ENCODE peak calls at places on chromosome 4, in seven cellular contexts. One of them, this sample, is unnamed.

GRCh38 chr4:188988131-188988530 is 848.9 kb downstream of the TRIML1 start:
- DNase-seq in HCT116: no peak
- DNase-seq in H1: no peak
- DNase-seq in SK-N-SH: no peak
- DNase-seq in K562: no peak
- DNase-seq in HepG2: no peak
- DNase-seq in GM12878: no peak
- DNase-seq in this sample: no peak

GRCh38 chr4:17027495-17027894 is 129.1 kb upstream of the LDB2 start:
- DNase-seq in HCT116: peak; percentile 73
- DNase-seq in H1: no peak
- DNase-seq in SK-N-SH: no peak
- DNase-seq in K562: no peak
- DNase-seq in HepG2: no peak
- DNase-seq in GM12878: no peak
- DNase-seq in this sample: no peak

GRCh38 chr4:105859233-105859632 is 36.0 kb upstream of the NPNT start:
- DNase-seq in HCT116: peak; percentile 26
- DNase-seq in H1: no peak
- DNase-seq in SK-N-SH: no peak
- DNase-seq in K562: no peak
- DNase-seq in HepG2: peak; percentile 13
- DNase-seq in GM12878: peak; percentile 9
- DNase-seq in this sample: peak; percentile 1

GRCh38 chr4:100849319-100849718 is 331.5 kb upstream of the EMCN start:
- DNase-seq in HCT116: no peak
- DNase-seq in H1: no peak
- DNase-seq in SK-N-SH: no peak
- DNase-seq in K562: no peak
- DNase-seq in HepG2: no peak
- DNase-seq in GM12878: no peak
- DNase-seq in this sample: no peak

GRCh38 chr4:124883642-124884041 is 171.1 kb upstream of the ANKRD50 start:
- DNase-seq in HCT116: no peak
- DNase-seq in H1: no peak
- DNase-seq in SK-N-SH: no peak
- DNase-seq in K562: no peak
- DNase-seq in HepG2: no peak
- DNase-seq in GM12878: no peak
- DNase-seq in this sample: no peak

GRCh38 chr4:39048291-39048690 is 13.7 kb upstream of the KLHL5 start:
- DNase-seq in HCT116: no peak
- DNase-seq in H1: no peak
- DNase-seq in SK-N-SH: no peak
- DNase-seq in K562: no peak
- DNase-seq in HepG2: no peak
- DNase-seq in GM12878: no peak
- DNase-seq in this sample: no peak

GRCh38 chr4:83548151-83548905 is 12.4 kb downstream of the GPAT3 start:
- DNase-seq in HCT116: peak; percentile 99
- DNase-seq in H1: peak; percentile 56
- DNase-seq in SK-N-SH: no peak
- DNase-seq in K562: peak; percentile 89
- DNase-seq in HepG2: peak; percentile 88
- DNase-seq in GM12878: peak; percentile 83
- DNase-seq in this sample: peak; percentile 29

GRCh38 chr4:188930822-188931221 is 791.6 kb downstream of the TRIML1 start:
- DNase-seq in HCT116: peak; percentile 15
- DNase-seq in H1: no peak
- DNase-seq in SK-N-SH: no peak
- DNase-seq in K562: no peak
- DNase-seq in HepG2: no peak
- DNase-seq in GM12878: no peak
- DNase-seq in this sample: no peak

GRCh38 chr4:93646225-93646930 is 182.2 kb upstream of the ATOH1 start:
- DNase-seq in HCT116: no peak
- DNase-seq in H1: no peak
- DNase-seq in SK-N-SH: no peak
- DNase-seq in K562: no peak
- DNase-seq in HepG2: no peak
- DNase-seq in GM12878: no peak
- DNase-seq in this sample: no peak

GRCh38 chr4:52837716-52838558 is 24.2 kb upstream of the RASL11B start:
- DNase-seq in HCT116: no peak
- DNase-seq in H1: no peak
- DNase-seq in SK-N-SH: no peak
- DNase-seq in K562: no peak
- DNase-seq in HepG2: peak; percentile 31
- DNase-seq in GM12878: no peak
- DNase-seq in this sample: no peak

GRCh38 chr4:108060164-108060563 is 70.5 kb downstream of the HADH start:
- DNase-seq in HCT116: peak; percentile 41
- DNase-seq in H1: no peak
- DNase-seq in SK-N-SH: peak; percentile 54
- DNase-seq in K562: peak; percentile 35
- DNase-seq in HepG2: peak; percentile 2
- DNase-seq in GM12878: no peak
- DNase-seq in this sample: peak; percentile 75

GRCh38 chr4:151833174-151833573 is 72.4 kb upstream of the GATB start:
- DNase-seq in HCT116: no peak
- DNase-seq in H1: no peak
- DNase-seq in SK-N-SH: no peak
- DNase-seq in K562: no peak
- DNase-seq in HepG2: no peak
- DNase-seq in GM12878: no peak
- DNase-seq in this sample: no peak

GRCh38 chr4:39062094-39062493 is at the start of gene KLHL5:
- DNase-seq in HCT116: no peak
- DNase-seq in H1: no peak
- DNase-seq in SK-N-SH: peak; percentile 52
- DNase-seq in K562: no peak
- DNase-seq in HepG2: no peak
- DNase-seq in GM12878: no peak
- DNase-seq in this sample: no peak

GRCh38 chr4:127240721-127241120 is 392.0 kb upstream of the INTU start:
- DNase-seq in HCT116: no peak
- DNase-seq in H1: no peak
- DNase-seq in SK-N-SH: no peak
- DNase-seq in K562: no peak
- DNase-seq in HepG2: no peak
- DNase-seq in GM12878: no peak
- DNase-seq in this sample: no peak

GRCh38 chr4:144754562-144755410 is 108.8 kb downstream of the HHIP start:
- DNase-seq in HCT116: peak; percentile 19
- DNase-seq in H1: no peak
- DNase-seq in SK-N-SH: no peak
- DNase-seq in K562: no peak
- DNase-seq in HepG2: no peak
- DNase-seq in GM12878: no peak
- DNase-seq in this sample: peak; percentile 24

GRCh38 chr4:54781771-54782170 is 124.0 kb downstream of the KIT start:
- DNase-seq in HCT116: no peak
- DNase-seq in H1: no peak
- DNase-seq in SK-N-SH: no peak
- DNase-seq in K562: no peak
- DNase-seq in HepG2: no peak
- DNase-seq in GM12878: no peak
- DNase-seq in this sample: no peak

GRCh38 chr4:182384496-182385155 is 141.4 kb downstream of the TENM3 start:
- DNase-seq in HCT116: no peak
- DNase-seq in H1: no peak
- DNase-seq in SK-N-SH: no peak
- DNase-seq in K562: no peak
- DNase-seq in HepG2: no peak
- DNase-seq in GM12878: no peak
- DNase-seq in this sample: no peak

GRCh38 chr4:94764069-94764468 is 6.3 kb downstream of the BMPR1B start:
- DNase-seq in HCT116: no peak
- DNase-seq in H1: no peak
- DNase-seq in SK-N-SH: no peak
- DNase-seq in K562: no peak
- DNase-seq in HepG2: no peak
- DNase-seq in GM12878: no peak
- DNase-seq in this sample: no peak

GRCh38 chr4:94763500-94763899 is 5.7 kb downstream of the BMPR1B start:
- DNase-seq in HCT116: no peak
- DNase-seq in H1: no peak
- DNase-seq in SK-N-SH: no peak
- DNase-seq in K562: no peak
- DNase-seq in HepG2: no peak
- DNase-seq in GM12878: no peak
- DNase-seq in this sample: no peak

GRCh38 chr4:94765174-94765573 is 7.4 kb downstream of the BMPR1B start:
- DNase-seq in HCT116: no peak
- DNase-seq in H1: no peak
- DNase-seq in SK-N-SH: no peak
- DNase-seq in K562: no peak
- DNase-seq in HepG2: no peak
- DNase-seq in GM12878: no peak
- DNase-seq in this sample: no peak

GRCh38 chr4:94762326-94762725 is 4.6 kb downstream of the BMPR1B start:
- DNase-seq in HCT116: no peak
- DNase-seq in H1: no peak
- DNase-seq in SK-N-SH: no peak
- DNase-seq in K562: no peak
- DNase-seq in HepG2: no peak
- DNase-seq in GM12878: no peak
- DNase-seq in this sample: no peak

GRCh38 chr4:94763005-94763404 is 5.2 kb downstream of the BMPR1B start:
- DNase-seq in HCT116: no peak
- DNase-seq in H1: no peak
- DNase-seq in SK-N-SH: no peak
- DNase-seq in K562: no peak
- DNase-seq in HepG2: no peak
- DNase-seq in GM12878: no peak
- DNase-seq in this sample: no peak
- TF ChIP-seq JUND in HCT116: no peak
- TF ChIP-seq JUND in H1: no peak
- TF ChIP-seq JUND in SK-N-SH: no peak
- TF ChIP-seq JUND in K562: no peak
- TF ChIP-seq JUND in HepG2: no peak
- TF ChIP-seq JUND in GM12878: no peak
- TF ChIP-seq JUND in this sample: no peak

GRCh38 chr4:173489514-173489913 is 40.5 kb downstream of the HAND2 start:
- DNase-seq in HCT116: no peak
- DNase-seq in H1: no peak
- DNase-seq in SK-N-SH: no peak
- DNase-seq in K562: no peak
- DNase-seq in HepG2: no peak
- DNase-seq in GM12878: no peak
- DNase-seq in this sample: no peak

GRCh38 chr4:173490256-173490655 is 39.8 kb downstream of the HAND2 start:
- DNase-seq in HCT116: no peak
- DNase-seq in H1: no peak
- DNase-seq in SK-N-SH: no peak
- DNase-seq in K562: no peak
- DNase-seq in HepG2: no peak
- DNase-seq in GM12878: no peak
- DNase-seq in this sample: no peak

GRCh38 chr4:173493041-173493440 is 37.0 kb downstream of the HAND2 start:
- DNase-seq in HCT116: no peak
- DNase-seq in H1: no peak
- DNase-seq in SK-N-SH: no peak
- DNase-seq in K562: no peak
- DNase-seq in HepG2: no peak
- DNase-seq in GM12878: no peak
- DNase-seq in this sample: no peak

GRCh38 chr4:173492315-173492714 is 37.7 kb downstream of the HAND2 start:
- DNase-seq in HCT116: no peak
- DNase-seq in H1: no peak
- DNase-seq in SK-N-SH: no peak
- DNase-seq in K562: no peak
- DNase-seq in HepG2: no peak
- DNase-seq in GM12878: no peak
- DNase-seq in this sample: no peak

DNA sequence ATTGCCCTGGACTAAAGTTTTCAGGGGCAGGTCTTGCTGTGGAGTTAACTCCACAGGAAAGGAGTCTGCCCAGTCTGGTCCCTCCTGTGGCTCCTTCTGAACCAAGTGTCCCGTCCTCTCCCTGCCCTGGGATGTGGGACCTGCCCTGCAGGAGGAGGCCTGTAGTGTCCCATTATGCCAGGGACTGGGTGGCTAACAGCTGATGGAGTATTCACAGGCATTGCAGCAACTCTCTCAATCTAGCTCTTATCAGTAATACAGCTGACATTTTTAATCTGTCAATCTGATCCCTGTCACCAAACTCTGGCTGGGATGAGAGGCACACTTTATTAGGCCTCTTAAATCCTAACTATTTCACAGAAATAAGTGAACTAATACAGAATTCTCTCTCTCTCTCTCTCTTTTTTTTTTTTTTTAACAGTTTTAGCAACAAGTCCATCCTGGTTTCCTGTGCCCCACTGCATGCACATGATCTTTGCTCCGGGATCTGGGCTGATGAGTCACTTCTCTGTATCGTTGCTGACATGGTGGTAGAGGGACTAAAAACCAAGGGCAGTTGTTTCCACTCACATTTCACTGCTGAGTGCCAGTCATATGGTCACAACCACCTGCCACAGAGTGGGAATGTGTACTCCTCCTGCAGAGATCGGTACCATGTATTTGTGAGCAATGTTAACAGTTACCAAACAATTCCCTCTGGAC is 39.1 kb downstream of the HAND2 start:
- DNase-seq in HCT116: no peak
- DNase-seq in H1: no peak
- DNase-seq in SK-N-SH: no peak
- DNase-seq in K562: no peak
- DNase-seq in HepG2: peak; percentile 68
- DNase-seq in GM12878: no peak
- DNase-seq in this sample: no peak
- TF ChIP-seq JUND in HCT116: no peak
- TF ChIP-seq JUND in H1: no peak
- TF ChIP-seq JUND in SK-N-SH: peak; percentile 80
- TF ChIP-seq JUND in K562: peak; percentile 46
- TF ChIP-seq JUND in HepG2: peak; percentile 81
- TF ChIP-seq JUND in GM12878: no peak
- TF ChIP-seq JUND in this sample: no peak

DNA sequence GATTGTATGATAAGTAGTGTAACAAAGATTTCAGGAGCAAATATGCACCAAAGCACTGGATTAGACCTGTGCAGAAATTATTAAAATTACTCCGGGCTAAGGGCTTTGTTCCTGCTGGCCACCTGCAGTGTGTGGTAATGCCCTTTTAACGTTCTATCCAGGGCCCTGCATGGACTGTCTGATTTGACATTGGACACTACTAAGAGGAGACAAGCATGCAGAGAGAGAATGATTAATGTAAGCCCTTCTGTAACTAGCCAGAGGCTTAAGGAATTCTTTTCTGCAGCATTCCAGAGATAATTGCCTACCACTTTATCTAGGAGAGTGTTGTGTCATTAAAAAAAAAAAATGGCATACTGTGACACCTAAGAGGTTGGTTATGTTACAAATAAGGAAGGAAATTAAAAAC is 117.0 kb downstream of the PCDH7 start:
- DNase-seq in HCT116: peak; percentile 81
- DNase-seq in H1: no peak
- DNase-seq in SK-N-SH: no peak
- DNase-seq in K562: no peak
- DNase-seq in HepG2: no peak
- DNase-seq in GM12878: no peak
- DNase-seq in this sample: peak; percentile 1
- TF ChIP-seq JUND in HCT116: peak; percentile 43
- TF ChIP-seq JUND in H1: no peak
- TF ChIP-seq JUND in SK-N-SH: no peak
- TF ChIP-seq JUND in K562: no peak
- TF ChIP-seq JUND in HepG2: no peak
- TF ChIP-seq JUND in GM12878: no peak
- TF ChIP-seq JUND in this sample: no peak

GRCh38 chr4:116866116-116866515 is 219.3 kb downstream of the TRAM1L1 start:
- DNase-seq in HCT116: no peak
- DNase-seq in H1: no peak
- DNase-seq in SK-N-SH: no peak
- DNase-seq in K562: no peak
- DNase-seq in HepG2: no peak
- DNase-seq in GM12878: no peak
- DNase-seq in this sample: no peak
- TF ChIP-seq JUND in HCT116: no peak
- TF ChIP-seq JUND in H1: no peak
- TF ChIP-seq JUND in SK-N-SH: no peak
- TF ChIP-seq JUND in K562: no peak
- TF ChIP-seq JUND in HepG2: no peak
- TF ChIP-seq JUND in GM12878: no peak
- TF ChIP-seq JUND in this sample: no peak